ENCODE peak calls at places on chromosome 3, in five cellular contexts. One of them, this sample, is unnamed.

GRCh38 chr3:106088899-106089298 is 220.1 kb upstream of the CBLB start:
- DNase-seq in foreskin fibroblast: no peak
- DNase-seq in CD8-positive, alpha-beta T cell: no peak
- DNase-seq in Panc1: no peak
- DNase-seq in astrocyte of the spinal cord: no peak
- DNase-seq in this sample: no peak

GRCh38 chr3:110234831-110235230 is 836.8 kb upstream of the NECTIN3 start:
- DNase-seq in foreskin fibroblast: peak; percentile 20
- DNase-seq in CD8-positive, alpha-beta T cell: no peak
- DNase-seq in astrocyte of the spinal cord: no peak
- DNase-seq in Panc1: no peak
- DNase-seq in this sample: no peak

GRCh38 chr3:185820973-185821758 is 3.7 kb downstream of the IGF2BP2 start:
- DNase-seq in Panc1: peak; percentile 80
- DNase-seq in CD8-positive, alpha-beta T cell: no peak
- DNase-seq in foreskin fibroblast: peak; percentile 82
- DNase-seq in astrocyte of the spinal cord: peak; percentile 89
- DNase-seq in this sample: no peak

GRCh38 chr3:186596568-186597287 is 16.1 kb upstream of the AHSG start:
- DNase-seq in astrocyte of the spinal cord: peak; percentile 5
- DNase-seq in Panc1: no peak
- DNase-seq in foreskin fibroblast: no peak
- DNase-seq in CD8-positive, alpha-beta T cell: no peak
- DNase-seq in this sample: no peak

GRCh38 chr3:141457624-141458236 is 29.1 kb upstream of the RASA2 start:
- DNase-seq in CD8-positive, alpha-beta T cell: no peak
- DNase-seq in foreskin fibroblast: peak; percentile 62
- DNase-seq in astrocyte of the spinal cord: no peak
- DNase-seq in Panc1: no peak
- DNase-seq in this sample: no peak

GRCh38 chr3:181289306-181289705 is 299.8 kb upstream of the DNAJC19 start:
- DNase-seq in Panc1: no peak
- DNase-seq in astrocyte of the spinal cord: no peak
- DNase-seq in foreskin fibroblast: no peak
- DNase-seq in CD8-positive, alpha-beta T cell: no peak
- DNase-seq in this sample: no peak

GRCh38 chr3:12707425-12707824 is 43.5 kb upstream of the RAF1 start:
- DNase-seq in foreskin fibroblast: peak; percentile 30
- DNase-seq in astrocyte of the spinal cord: no peak
- DNase-seq in Panc1: no peak
- DNase-seq in CD8-positive, alpha-beta T cell: no peak
- DNase-seq in this sample: no peak

GRCh38 chr3:111333642-111334041 is 208.4 kb upstream of the CD96 start:
- DNase-seq in CD8-positive, alpha-beta T cell: no peak
- DNase-seq in foreskin fibroblast: no peak
- DNase-seq in astrocyte of the spinal cord: peak; percentile 45
- DNase-seq in Panc1: no peak
- DNase-seq in this sample: no peak

GRCh38 chr3:170703121-170703588 is 117.3 kb upstream of the SLC7A14 start:
- DNase-seq in astrocyte of the spinal cord: peak; percentile 89
- DNase-seq in CD8-positive, alpha-beta T cell: no peak
- DNase-seq in foreskin fibroblast: peak; percentile 88
- DNase-seq in Panc1: no peak
- DNase-seq in this sample: no peak

GRCh38 chr3:20080956-20081554 is 40.8 kb downstream of the KAT2B start:
- DNase-seq in astrocyte of the spinal cord: no peak
- DNase-seq in foreskin fibroblast: no peak
- DNase-seq in Panc1: no peak
- DNase-seq in CD8-positive, alpha-beta T cell: no peak
- DNase-seq in this sample: peak; percentile 70

GRCh38 chr3:87359807-87360206 is 83.4 kb upstream of the POU1F1 start:
- DNase-seq in foreskin fibroblast: no peak
- DNase-seq in CD8-positive, alpha-beta T cell: no peak
- DNase-seq in astrocyte of the spinal cord: no peak
- DNase-seq in Panc1: no peak
- DNase-seq in this sample: no peak

GRCh38 chr3:183122257-183122932 is 23.1 kb upstream of the MCCC1 start:
- DNase-seq in astrocyte of the spinal cord: peak; percentile 82
- DNase-seq in CD8-positive, alpha-beta T cell: no peak
- DNase-seq in foreskin fibroblast: peak; percentile 62
- DNase-seq in Panc1: peak; percentile 58
- DNase-seq in this sample: no peak

GRCh38 chr3:133037440-133037839 is 751 bp upstream of the TMEM108 start:
- DNase-seq in foreskin fibroblast: no peak
- DNase-seq in CD8-positive, alpha-beta T cell: no peak
- DNase-seq in Panc1: no peak
- DNase-seq in astrocyte of the spinal cord: no peak
- DNase-seq in this sample: no peak

GRCh38 chr3:185701891-185702563 is 115.9 kb downstream of the SENP2 start:
- DNase-seq in CD8-positive, alpha-beta T cell: no peak
- DNase-seq in foreskin fibroblast: no peak
- DNase-seq in Panc1: no peak
- DNase-seq in astrocyte of the spinal cord: no peak
- DNase-seq in this sample: no peak

GRCh38 chr3:149801639-149802038 is 9.3 kb upstream of the ANKUB1 start:
- DNase-seq in foreskin fibroblast: peak; percentile 17
- DNase-seq in Panc1: no peak
- DNase-seq in astrocyte of the spinal cord: no peak
- DNase-seq in CD8-positive, alpha-beta T cell: no peak
- DNase-seq in this sample: no peak

GRCh38 chr3:185176756-185177359 is 24.0 kb upstream of the C3orf70 start:
- DNase-seq in astrocyte of the spinal cord: peak; percentile 47
- DNase-seq in Panc1: peak; percentile 27
- DNase-seq in foreskin fibroblast: no peak
- DNase-seq in CD8-positive, alpha-beta T cell: no peak
- DNase-seq in this sample: peak; percentile 65

GRCh38 chr3:190862209-190863118 is at the start of gene GMNC:
- DNase-seq in foreskin fibroblast: peak; percentile 31
- DNase-seq in Panc1: peak; percentile 18
- DNase-seq in astrocyte of the spinal cord: peak; percentile 81
- DNase-seq in CD8-positive, alpha-beta T cell: no peak
- DNase-seq in this sample: peak; percentile 93

GRCh38 chr3:136351351-136351750 is 101.2 kb downstream of the PCCB start:
- DNase-seq in foreskin fibroblast: no peak
- DNase-seq in CD8-positive, alpha-beta T cell: no peak
- DNase-seq in Panc1: no peak
- DNase-seq in astrocyte of the spinal cord: peak; percentile 19
- DNase-seq in this sample: no peak

GRCh38 chr3:48623851-48624547 is 2.4 kb upstream of the TMEM89 start:
- DNase-seq in foreskin fibroblast: no peak
- DNase-seq in astrocyte of the spinal cord: no peak
- DNase-seq in Panc1: no peak
- DNase-seq in CD8-positive, alpha-beta T cell: no peak
- DNase-seq in this sample: no peak

GRCh38 chr3:69420781-69421520 is 35.1 kb upstream of the FRMD4B start:
- DNase-seq in astrocyte of the spinal cord: no peak
- DNase-seq in foreskin fibroblast: peak; percentile 32
- DNase-seq in Panc1: no peak
- DNase-seq in CD8-positive, alpha-beta T cell: no peak
- DNase-seq in this sample: peak; percentile 62

GRCh38 chr3:197019021-197019420 is 10.6 kb downstream of the MELTF start:
- DNase-seq in Panc1: no peak
- DNase-seq in CD8-positive, alpha-beta T cell: no peak
- DNase-seq in astrocyte of the spinal cord: no peak
- DNase-seq in foreskin fibroblast: no peak
- DNase-seq in this sample: no peak

GRCh38 chr3:151976211-151977050 is 103.0 kb downstream of the SUCNR1 start:
- DNase-seq in CD8-positive, alpha-beta T cell: no peak
- DNase-seq in Panc1: peak; percentile 95
- DNase-seq in foreskin fibroblast: peak; percentile 95
- DNase-seq in astrocyte of the spinal cord: peak; percentile 98
- DNase-seq in this sample: no peak

GRCh38 chr3:186180891-186181471 is 72.1 kb upstream of the ETV5 start:
- DNase-seq in Panc1: no peak
- DNase-seq in foreskin fibroblast: no peak
- DNase-seq in CD8-positive, alpha-beta T cell: no peak
- DNase-seq in astrocyte of the spinal cord: no peak
- DNase-seq in this sample: no peak

GRCh38 chr3:71441925-71442620 is 141.5 kb downstream of the FOXP1 start:
- DNase-seq in Panc1: no peak
- DNase-seq in astrocyte of the spinal cord: no peak
- DNase-seq in CD8-positive, alpha-beta T cell: no peak
- DNase-seq in foreskin fibroblast: no peak
- DNase-seq in this sample: no peak

GRCh38 chr3:127777332-127777731 is 45.0 kb downstream of the MGLL start:
- DNase-seq in astrocyte of the spinal cord: no peak
- DNase-seq in Panc1: no peak
- DNase-seq in CD8-positive, alpha-beta T cell: no peak
- DNase-seq in foreskin fibroblast: no peak
- DNase-seq in this sample: no peak

GRCh38 chr3:188021502-188022040 is 132.4 kb upstream of the LPP start:
- DNase-seq in Panc1: no peak
- DNase-seq in astrocyte of the spinal cord: peak; percentile 59
- DNase-seq in CD8-positive, alpha-beta T cell: no peak
- DNase-seq in foreskin fibroblast: peak; percentile 69
- DNase-seq in this sample: no peak

GRCh38 chr3:191065183-191065805 is 133.7 kb upstream of the OSTN start:
- DNase-seq in CD8-positive, alpha-beta T cell: no peak
- DNase-seq in foreskin fibroblast: no peak
- DNase-seq in Panc1: no peak
- DNase-seq in astrocyte of the spinal cord: no peak
- DNase-seq in this sample: no peak

GRCh38 chr3:32780735-32781210 is 37.0 kb upstream of the TRIM71 start:
- DNase-seq in Panc1: no peak
- DNase-seq in astrocyte of the spinal cord: peak; percentile 41
- DNase-seq in CD8-positive, alpha-beta T cell: no peak
- DNase-seq in foreskin fibroblast: peak; percentile 28
- DNase-seq in this sample: peak; percentile 58

GRCh38 chr3:9514306-9514705 is 39.3 kb downstream of the LHFPL4 start:
- DNase-seq in foreskin fibroblast: no peak
- DNase-seq in astrocyte of the spinal cord: no peak
- DNase-seq in Panc1: no peak
- DNase-seq in CD8-positive, alpha-beta T cell: no peak
- DNase-seq in this sample: no peak

GRCh38 chr3:136293279-136293678 is 43.1 kb downstream of the PCCB start:
- DNase-seq in foreskin fibroblast: no peak
- DNase-seq in astrocyte of the spinal cord: no peak
- DNase-seq in CD8-positive, alpha-beta T cell: no peak
- DNase-seq in Panc1: no peak
- DNase-seq in this sample: no peak

DNA sequence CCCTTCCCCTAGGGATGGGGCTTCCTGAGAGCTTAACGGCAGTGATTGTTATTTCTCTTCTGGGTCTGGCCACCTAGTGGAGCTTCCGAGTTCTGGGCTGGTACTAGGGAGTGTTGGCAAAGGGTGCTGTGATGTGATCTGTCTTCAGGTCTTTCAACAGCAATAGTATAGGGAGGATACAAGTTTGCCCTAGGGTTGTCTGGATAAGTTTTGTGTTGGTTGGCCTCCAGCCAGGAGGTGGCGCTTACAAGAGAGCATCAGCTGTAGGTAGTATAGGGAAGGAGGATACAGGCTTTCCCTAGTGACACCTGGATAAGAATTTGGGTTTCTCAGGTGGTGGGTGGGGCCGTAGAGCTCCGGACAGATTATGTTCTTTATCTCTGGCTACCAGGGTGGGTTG is 19.2 kb upstream of the CPOX start:
- DNase-seq in CD8-positive, alpha-beta T cell: no peak
- DNase-seq in foreskin fibroblast: no peak
- DNase-seq in Panc1: no peak
- DNase-seq in astrocyte of the spinal cord: no peak
- DNase-seq in this sample: no peak
- TF ChIP-seq CTCF in CD8-positive, alpha-beta T cell: no peak
- TF ChIP-seq CTCF in foreskin fibroblast: no peak
- TF ChIP-seq CTCF in Panc1: peak; percentile 44
- TF ChIP-seq CTCF in astrocyte of the spinal cord: no peak
- TF ChIP-seq CTCF in this sample: no peak

DNA sequence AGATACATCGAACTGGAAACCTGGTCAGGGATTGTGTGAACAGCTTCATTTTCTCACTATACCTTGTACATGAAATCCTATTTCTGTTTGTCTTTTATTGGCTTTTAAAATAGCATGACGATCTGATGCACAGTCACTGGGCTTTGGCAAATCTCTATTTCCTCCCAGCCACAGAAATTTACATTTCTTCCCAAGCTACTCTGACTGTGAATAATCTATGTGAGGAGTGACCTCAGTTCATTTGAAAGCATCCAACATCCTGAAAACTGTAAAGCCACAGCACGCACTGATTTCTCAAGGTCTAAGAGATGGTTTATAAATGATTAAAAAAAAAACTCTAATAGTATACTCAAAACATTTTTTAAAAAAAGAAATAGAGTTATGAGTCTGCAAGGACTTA is 450.3 kb downstream of the IL5RA start:
- DNase-seq in foreskin fibroblast: no peak
- DNase-seq in astrocyte of the spinal cord: no peak
- DNase-seq in Panc1: no peak
- DNase-seq in CD8-positive, alpha-beta T cell: no peak
- DNase-seq in this sample: no peak
- TF ChIP-seq CTCF in foreskin fibroblast: no peak
- TF ChIP-seq CTCF in astrocyte of the spinal cord: no peak
- TF ChIP-seq CTCF in Panc1: no peak
- TF ChIP-seq CTCF in CD8-positive, alpha-beta T cell: no peak
- TF ChIP-seq CTCF in this sample: no peak

GRCh38 chr3:89314454-89314853 is 207.0 kb downstream of the EPHA3 start:
- DNase-seq in foreskin fibroblast: peak; percentile 43
- DNase-seq in Panc1: no peak
- DNase-seq in CD8-positive, alpha-beta T cell: no peak
- DNase-seq in astrocyte of the spinal cord: peak; percentile 43
- DNase-seq in this sample: no peak
- TF ChIP-seq CTCF in foreskin fibroblast: peak; percentile 23
- TF ChIP-seq CTCF in Panc1: peak; percentile 21
- TF ChIP-seq CTCF in CD8-positive, alpha-beta T cell: no peak
- TF ChIP-seq CTCF in astrocyte of the spinal cord: peak; percentile 36
- TF ChIP-seq CTCF in this sample: no peak

GRCh38 chr3:100706365-100706764 is 2.9 kb upstream of the TFG start:
- DNase-seq in astrocyte of the spinal cord: no peak
- DNase-seq in CD8-positive, alpha-beta T cell: no peak
- DNase-seq in Panc1: no peak
- DNase-seq in foreskin fibroblast: no peak
- DNase-seq in this sample: no peak

GRCh38 chr3:100708989-100709839 is at the start of gene TFG:
- DNase-seq in foreskin fibroblast: peak; percentile 99
- DNase-seq in Panc1: peak; percentile 96
- DNase-seq in astrocyte of the spinal cord: peak; percentile 100
- DNase-seq in CD8-positive, alpha-beta T cell: peak; percentile 97
- DNase-seq in this sample: peak; percentile 99

GRCh38 chr3:100708644-100708988 is 678 bp upstream of the TFG start:
- DNase-seq in Panc1: no peak
- DNase-seq in astrocyte of the spinal cord: no peak
- DNase-seq in CD8-positive, alpha-beta T cell: no peak
- DNase-seq in foreskin fibroblast: no peak
- DNase-seq in this sample: no peak

GRCh38 chr3:100710355-100711198 is 1.3 kb downstream of the TFG start:
- DNase-seq in astrocyte of the spinal cord: peak; percentile 70
- DNase-seq in foreskin fibroblast: peak; percentile 54
- DNase-seq in Panc1: no peak
- DNase-seq in CD8-positive, alpha-beta T cell: no peak
- DNase-seq in this sample: no peak

DNA sequence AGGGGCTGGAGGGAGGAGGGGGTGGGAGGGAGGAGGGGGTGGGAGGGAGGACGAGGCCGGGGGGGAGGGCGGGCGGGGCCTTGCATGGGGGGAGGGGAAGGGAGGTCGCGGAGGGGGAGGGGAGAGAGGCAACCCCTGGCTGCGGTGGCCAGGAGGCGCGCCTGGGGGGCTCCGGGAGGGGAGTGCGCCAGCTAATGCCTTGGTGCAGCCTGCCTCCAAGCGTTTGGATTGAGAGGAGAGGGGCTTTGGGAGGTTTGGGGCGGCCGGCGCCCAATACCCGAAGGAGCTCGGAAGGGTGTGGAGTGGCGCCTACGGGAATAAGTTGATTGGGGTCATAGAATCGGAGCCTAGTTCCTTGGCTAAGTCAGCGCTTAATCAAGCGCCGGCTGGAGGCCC is 544 bp downstream of the TFG start:
- DNase-seq in CD8-positive, alpha-beta T cell: peak; percentile 55
- DNase-seq in foreskin fibroblast: peak; percentile 12
- DNase-seq in astrocyte of the spinal cord: no peak
- DNase-seq in Panc1: no peak
- DNase-seq in this sample: no peak
- TF ChIP-seq CTCF in CD8-positive, alpha-beta T cell: no peak
- TF ChIP-seq CTCF in foreskin fibroblast: no peak
- TF ChIP-seq CTCF in astrocyte of the spinal cord: no peak
- TF ChIP-seq CTCF in Panc1: no peak
- TF ChIP-seq CTCF in this sample: no peak